ENCODE peak calls at places on chromosomes 5 and 9, in nine cellular contexts. One of them, this sample, is unnamed.

GRCh38 chr5:179409806-179410205 is 64.5 kb upstream of the ADAMTS2 start:
- DNase-seq in ovary: no peak
- DNase-seq in heart left ventricle: no peak
- DNase-seq in GM12891: no peak
- DNase-seq in body of pancreas: no peak
- DNase-seq in uterus: no peak
- DNase-seq in IMR-90: no peak
- DNase-seq in stomach: no peak
- DNase-seq in spleen: no peak
- DNase-seq in this sample: no peak

GRCh38 chr9:76107487-76107886 is 217.0 kb downstream of the PCSK5 start:
- DNase-seq in uterus: peak
- DNase-seq in heart left ventricle: no peak
- DNase-seq in ovary: no peak
- DNase-seq in IMR-90: no peak
- DNase-seq in GM12891: no peak
- DNase-seq in stomach: no peak
- DNase-seq in spleen: no peak
- DNase-seq in body of pancreas: no peak
- DNase-seq in this sample: no peak

GRCh38 chr5:112418412-112419049 is 546 bp downstream of the EPB41L4A start:
- DNase-seq in heart left ventricle: peak
- DNase-seq in ovary: peak
- DNase-seq in stomach: no peak
- DNase-seq in spleen: no peak
- DNase-seq in uterus: no peak
- DNase-seq in body of pancreas: peak
- DNase-seq in GM12891: no peak
- DNase-seq in IMR-90: no peak
- DNase-seq in this sample: no peak

GRCh38 chr5:166594552-166594951 is 1696.9 kb upstream of the WWC1 start:
- DNase-seq in GM12891: no peak
- DNase-seq in spleen: no peak
- DNase-seq in body of pancreas: no peak
- DNase-seq in IMR-90: no peak
- DNase-seq in stomach: no peak
- DNase-seq in heart left ventricle: no peak
- DNase-seq in ovary: no peak
- DNase-seq in uterus: no peak
- DNase-seq in this sample: no peak

GRCh38 chr9:99000480-99001395 is 57.0 kb downstream of the COL15A1 start:
- DNase-seq in spleen: no peak
- DNase-seq in heart left ventricle: no peak
- DNase-seq in uterus: no peak
- DNase-seq in ovary: no peak
- DNase-seq in stomach: peak
- DNase-seq in GM12891: peak
- DNase-seq in body of pancreas: peak
- DNase-seq in IMR-90: peak
- DNase-seq in this sample: peak

GRCh38 chr5:36276864-36277263 is 24.8 kb downstream of the RANBP3L start:
- DNase-seq in body of pancreas: no peak
- DNase-seq in GM12891: no peak
- DNase-seq in IMR-90: no peak
- DNase-seq in heart left ventricle: no peak
- DNase-seq in stomach: no peak
- DNase-seq in uterus: no peak
- DNase-seq in spleen: no peak
- DNase-seq in ovary: no peak
- DNase-seq in this sample: no peak

GRCh38 chr9:31034311-31034710 is 1350.1 kb upstream of the ACO1 start:
- DNase-seq in uterus: no peak
- DNase-seq in IMR-90: no peak
- DNase-seq in spleen: no peak
- DNase-seq in ovary: no peak
- DNase-seq in stomach: no peak
- DNase-seq in heart left ventricle: no peak
- DNase-seq in GM12891: no peak
- DNase-seq in body of pancreas: peak
- DNase-seq in this sample: no peak

GRCh38 chr5:180347651-180348050 is 5.5 kb downstream of the GFPT2 start:
- DNase-seq in ovary: no peak
- DNase-seq in heart left ventricle: peak
- DNase-seq in stomach: no peak
- DNase-seq in body of pancreas: no peak
- DNase-seq in GM12891: no peak
- DNase-seq in IMR-90: no peak
- DNase-seq in spleen: no peak
- DNase-seq in uterus: peak
- DNase-seq in this sample: no peak

GRCh38 chr5:148711843-148712454 is 57.6 kb upstream of the HTR4 start:
- DNase-seq in uterus: no peak
- DNase-seq in GM12891: no peak
- DNase-seq in IMR-90: no peak
- DNase-seq in ovary: no peak
- DNase-seq in body of pancreas: no peak
- DNase-seq in heart left ventricle: no peak
- DNase-seq in spleen: no peak
- DNase-seq in stomach: no peak
- DNase-seq in this sample: no peak

DNA sequence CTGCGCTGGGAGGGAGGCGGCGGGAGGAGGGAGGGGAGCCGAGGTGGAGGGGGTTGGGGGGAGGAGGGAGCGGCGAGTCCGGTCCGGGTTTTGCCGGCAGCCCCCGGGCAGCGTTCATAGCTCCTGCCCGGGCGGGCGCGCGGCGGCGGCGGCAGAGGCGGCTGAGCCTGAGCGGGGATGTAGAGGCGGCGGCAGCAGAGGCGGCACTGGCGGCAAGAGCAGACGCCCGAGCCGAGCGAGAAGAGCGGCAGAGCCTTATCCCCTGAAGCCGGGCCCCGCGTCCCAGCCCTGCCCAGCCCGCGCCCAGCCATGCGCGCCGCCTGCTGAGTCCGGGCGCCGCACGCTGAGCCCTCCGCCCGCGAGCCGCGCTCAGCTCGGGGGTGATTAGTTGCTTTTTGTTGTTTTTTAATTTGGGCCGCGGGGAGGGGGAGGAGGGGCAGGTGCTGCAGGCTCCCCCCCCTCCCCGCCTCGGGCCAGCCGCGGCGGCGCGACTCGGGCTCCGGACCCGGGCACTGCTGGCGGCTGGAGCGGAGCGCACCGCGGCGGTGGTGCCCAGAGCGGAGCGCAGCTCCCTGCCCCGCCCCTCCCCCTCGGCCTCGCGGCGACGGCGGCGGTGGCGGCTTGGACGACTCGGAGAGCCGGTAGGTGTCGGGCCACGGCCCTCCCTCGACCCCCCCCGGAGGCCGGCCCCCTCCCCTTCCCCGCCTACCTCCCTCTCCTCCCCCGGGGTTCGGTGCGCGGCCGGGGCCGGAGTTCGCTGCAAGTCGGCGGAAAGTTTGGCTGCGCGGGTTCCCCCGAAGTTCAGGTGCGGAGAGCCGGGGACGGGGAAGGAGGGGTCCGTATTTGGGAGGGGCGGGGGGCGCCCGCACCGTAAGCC is at the start of gene CXXC5:
- DNase-seq in uterus: peak
- DNase-seq in GM12891: peak
- DNase-seq in IMR-90: peak
- DNase-seq in spleen: peak
- DNase-seq in heart left ventricle: peak
- DNase-seq in body of pancreas: peak
- DNase-seq in ovary: peak
- DNase-seq in stomach: peak
- DNase-seq in this sample: peak
- TF ChIP-seq POLR2A in uterus: peak
- TF ChIP-seq POLR2A in GM12891: no peak
- TF ChIP-seq POLR2A in IMR-90: peak
- TF ChIP-seq POLR2A in spleen: no peak
- TF ChIP-seq POLR2A in heart left ventricle: peak
- TF ChIP-seq POLR2A in body of pancreas: peak
- TF ChIP-seq POLR2A in ovary: peak
- TF ChIP-seq POLR2A in stomach: no peak
- TF ChIP-seq POLR2A in this sample: peak

DNA sequence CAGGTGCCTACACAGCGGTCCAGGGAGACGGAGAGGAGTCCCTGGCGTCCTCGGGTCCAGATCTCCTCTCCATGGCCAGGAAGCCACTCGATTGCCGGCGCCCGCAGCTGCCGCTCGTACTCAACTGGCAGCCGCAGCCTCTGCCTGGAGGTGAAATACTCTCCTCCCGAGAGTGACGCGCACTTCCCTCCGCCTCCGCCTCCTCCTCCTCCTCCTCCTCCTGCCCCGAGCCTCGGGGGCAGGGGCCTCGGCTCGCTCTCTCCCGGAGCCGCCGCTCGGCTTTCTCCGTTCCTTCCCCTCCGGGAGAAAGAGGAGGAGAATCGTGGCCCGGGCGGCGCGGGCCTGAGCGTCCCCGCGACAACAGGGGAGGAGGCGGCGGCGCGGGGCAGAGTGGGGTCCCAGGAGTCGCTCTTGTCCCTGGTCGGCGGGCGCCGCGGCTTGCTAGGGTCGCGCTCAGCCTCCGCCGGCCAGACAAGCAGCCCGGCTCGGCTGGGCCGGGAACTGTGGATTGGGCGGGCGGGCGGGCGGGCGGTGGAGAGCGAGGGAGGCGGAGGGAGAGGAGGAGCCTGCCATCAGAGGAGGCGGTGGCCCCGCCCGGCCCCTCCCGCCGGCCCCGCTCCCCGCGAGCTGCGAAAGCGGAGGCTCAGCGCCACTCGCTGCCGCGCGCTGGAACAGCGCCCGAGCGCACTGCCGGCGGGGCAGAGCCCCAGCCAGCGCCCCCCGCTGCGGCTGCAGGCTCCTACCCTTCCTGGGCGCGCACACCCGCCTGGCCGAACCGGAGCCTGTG is at the start of gene CEMIP2:
- DNase-seq in uterus: peak
- DNase-seq in stomach: peak
- DNase-seq in spleen: peak
- DNase-seq in body of pancreas: peak
- DNase-seq in IMR-90: peak
- DNase-seq in ovary: peak
- DNase-seq in GM12891: peak
- DNase-seq in heart left ventricle: peak
- DNase-seq in this sample: peak
- TF ChIP-seq POLR2A in uterus: peak
- TF ChIP-seq POLR2A in stomach: no peak
- TF ChIP-seq POLR2A in spleen: peak
- TF ChIP-seq POLR2A in body of pancreas: peak
- TF ChIP-seq POLR2A in IMR-90: peak
- TF ChIP-seq POLR2A in ovary: peak
- TF ChIP-seq POLR2A in GM12891: no peak
- TF ChIP-seq POLR2A in heart left ventricle: peak
- TF ChIP-seq POLR2A in this sample: peak

GRCh38 chr9:83967083-83967482 is 12.9 kb downstream of the HNRNPK start:
- DNase-seq in ovary: no peak
- DNase-seq in stomach: no peak
- DNase-seq in GM12891: no peak
- DNase-seq in heart left ventricle: no peak
- DNase-seq in body of pancreas: no peak
- DNase-seq in IMR-90: no peak
- DNase-seq in spleen: no peak
- DNase-seq in uterus: no peak
- DNase-seq in this sample: no peak

GRCh38 chr9:83972286-83972685 is 7.7 kb downstream of the HNRNPK start:
- DNase-seq in spleen: no peak
- DNase-seq in heart left ventricle: no peak
- DNase-seq in ovary: no peak
- DNase-seq in body of pancreas: no peak
- DNase-seq in stomach: no peak
- DNase-seq in IMR-90: no peak
- DNase-seq in uterus: no peak
- DNase-seq in GM12891: no peak
- DNase-seq in this sample: no peak

GRCh38 chr9:83971485-83971884 is 8.5 kb downstream of the HNRNPK start:
- DNase-seq in uterus: no peak
- DNase-seq in spleen: no peak
- DNase-seq in GM12891: no peak
- DNase-seq in stomach: no peak
- DNase-seq in IMR-90: no peak
- DNase-seq in body of pancreas: no peak
- DNase-seq in ovary: no peak
- DNase-seq in heart left ventricle: no peak
- DNase-seq in this sample: no peak

GRCh38 chr9:83966209-83966582 is 13.8 kb downstream of the HNRNPK start:
- DNase-seq in heart left ventricle: no peak
- DNase-seq in uterus: no peak
- DNase-seq in ovary: no peak
- DNase-seq in spleen: no peak
- DNase-seq in body of pancreas: no peak
- DNase-seq in stomach: no peak
- DNase-seq in GM12891: no peak
- DNase-seq in IMR-90: no peak
- DNase-seq in this sample: no peak

GRCh38 chr9:83969602-83970001 is 10.4 kb downstream of the HNRNPK start:
- DNase-seq in ovary: no peak
- DNase-seq in GM12891: no peak
- DNase-seq in IMR-90: no peak
- DNase-seq in spleen: no peak
- DNase-seq in body of pancreas: no peak
- DNase-seq in uterus: no peak
- DNase-seq in heart left ventricle: no peak
- DNase-seq in stomach: no peak
- DNase-seq in this sample: no peak
- TF ChIP-seq POLR2A in ovary: no peak
- TF ChIP-seq POLR2A in GM12891: no peak
- TF ChIP-seq POLR2A in IMR-90: no peak
- TF ChIP-seq POLR2A in spleen: no peak
- TF ChIP-seq POLR2A in body of pancreas: no peak
- TF ChIP-seq POLR2A in uterus: no peak
- TF ChIP-seq POLR2A in heart left ventricle: no peak
- TF ChIP-seq POLR2A in stomach: no peak
- TF ChIP-seq POLR2A in this sample: no peak

DNA sequence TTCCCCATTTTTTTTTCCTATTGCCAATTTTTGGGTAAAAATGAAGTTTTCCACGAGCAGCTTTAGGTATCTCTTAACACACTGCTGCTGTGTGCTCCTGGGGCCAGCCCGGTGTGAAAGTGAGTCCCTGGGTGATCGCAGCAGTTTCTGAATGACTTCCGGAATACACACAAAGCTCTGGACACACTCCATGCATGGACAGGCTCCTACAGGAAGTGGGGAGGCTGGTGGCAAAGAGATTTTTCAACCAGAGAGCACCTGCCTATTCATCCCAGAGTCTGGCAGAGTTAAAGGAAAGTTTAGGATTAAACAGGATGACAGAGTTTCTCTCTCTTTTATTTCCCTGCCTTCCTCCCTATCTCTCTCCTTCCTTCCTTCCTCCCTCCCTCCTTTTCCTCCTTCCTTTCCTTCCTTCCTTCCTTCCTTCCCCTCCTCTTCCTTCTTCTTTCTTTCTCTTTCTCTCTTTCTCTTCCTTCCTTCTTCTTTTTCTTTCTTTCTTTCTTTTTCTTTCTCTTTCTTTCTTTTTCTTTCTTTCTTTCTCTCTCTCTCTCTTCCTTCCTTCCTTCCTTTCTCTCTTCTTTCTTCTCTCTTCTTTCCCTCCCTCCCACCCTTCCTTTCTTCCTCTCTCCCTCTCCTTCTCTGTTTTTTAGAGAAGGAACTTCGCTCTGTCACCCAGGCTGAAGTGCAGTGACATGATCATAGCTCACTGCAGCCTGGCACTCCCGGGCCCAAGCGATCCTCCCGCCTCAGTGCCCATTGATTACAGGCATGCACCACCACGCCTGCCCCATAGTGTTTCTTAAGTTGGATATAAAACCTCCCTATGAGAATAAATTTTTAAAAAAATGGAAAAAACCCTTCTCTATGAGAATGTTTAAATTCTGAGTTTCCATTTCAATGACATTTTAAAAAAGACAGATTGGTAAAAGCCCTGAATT is 38.7 kb upstream of the UBTD2 start:
- DNase-seq in IMR-90: no peak
- DNase-seq in ovary: no peak
- DNase-seq in stomach: no peak
- DNase-seq in body of pancreas: peak
- DNase-seq in uterus: no peak
- DNase-seq in spleen: no peak
- DNase-seq in heart left ventricle: no peak
- DNase-seq in GM12891: no peak
- DNase-seq in this sample: no peak
- TF ChIP-seq POLR2A in IMR-90: no peak
- TF ChIP-seq POLR2A in ovary: no peak
- TF ChIP-seq POLR2A in stomach: no peak
- TF ChIP-seq POLR2A in body of pancreas: no peak
- TF ChIP-seq POLR2A in uterus: no peak
- TF ChIP-seq POLR2A in spleen: no peak
- TF ChIP-seq POLR2A in heart left ventricle: no peak
- TF ChIP-seq POLR2A in GM12891: no peak
- TF ChIP-seq POLR2A in this sample: no peak

This sample was measured in H54.